ENCODE peak calls at places on chromosomes 5 and 9, in six cellular contexts. H is stimulated activated CD4-positive, alpha-beta T cell treated with anti-CD3 and anti-CD28 coated beads, Interleukin-12 subunit alpha, Interleukin-12 subunit beta, amount 100 ng/mL, for 4 hours; B is naive thymus-derived CD8-positive, alpha-beta T cell; T is COR-L47; N is NCI-H1092; K is anterior cingulate cortex. S is an unnamed sample.

GRCh38 chr5:124704594-124705284 is 41.7 kb downstream of the ZNF608 start:
- DNase-seq in H (no peak), B (no peak), T (no peak), N (peak), K (no peak), S (no peak)

GRCh38 chr5:166200532-166200931 is 2090.9 kb upstream of the WWC1 start:
- DNase-seq in H (no peak), B (no peak), T (no peak), N (no peak), K (no peak), S (no peak)

GRCh38 chr5:36599986-36600779 is 6.2 kb upstream of the SLC1A3 start:
- DNase-seq in H (no peak), B (no peak), T (no peak), N (no peak), K (no peak), S (no peak)

GRCh38 chr5:180646289-180646962 is 3.0 kb downstream of the FLT4 start:
- DNase-seq in H (no peak), B (no peak), T (no peak), N (no peak), K (no peak), S (no peak)

GRCh38 chr9:77224750-77225312 is 47.5 kb downstream of the VPS13A start:
- DNase-seq in H (no peak), B (no peak), T (no peak), N (no peak), K (no peak), S (no peak)

GRCh38 chr5:17077447-17078233 is 139.8 kb upstream of the BASP1 start:
- DNase-seq in H (no peak), B (no peak), T (no peak), N (no peak), K (no peak), S (no peak)

GRCh38 chr9:96551403-96551802 is 68.2 kb downstream of the CDC14B start:
- DNase-seq in H (no peak), B (no peak), T (no peak), N (no peak), K (no peak), S (no peak)

GRCh38 chr9:137422668-137423000 is 328 bp downstream of the EXD3 start:
- DNase-seq in H (no peak), B (peak), T (peak), N (no peak), K (no peak), S (peak)

GRCh38 chr5:158810615-158811014 is 289.1 kb downstream of the EBF1 start:
- DNase-seq in H (no peak), B (no peak), T (no peak), N (no peak), K (no peak), S (no peak)

GRCh38 chr9:98491778-98492177 is 217.0 kb downstream of the GABBR2 start:
- DNase-seq in H (no peak), B (no peak), T (no peak), N (no peak), K (no peak), S (no peak)

GRCh38 chr9:2346277-2346913 is 275.2 kb upstream of the VLDLR start:
- DNase-seq in H (no peak), B (no peak), T (no peak), N (no peak), K (no peak), S (no peak)

GRCh38 chr5:148427370-148428042 is 43.7 kb downstream of the FBXO38 start:
- DNase-seq in H (no peak), B (no peak), T (no peak), N (no peak), K (no peak), S (no peak)

GRCh38 chr5:136209346-136209910 is 16.5 kb upstream of the SMIM32 start:
- DNase-seq in H (no peak), B (no peak), T (no peak), N (no peak), K (no peak), S (no peak)

GRCh38 chr5:164256351-164256750 is 750.9 kb downstream of the MAT2B start:
- DNase-seq in H (no peak), B (no peak), T (no peak), N (no peak), K (no peak), S (no peak)

GRCh38 chr5:127826011-127826410 is 122.8 kb downstream of the CCDC192 start:
- DNase-seq in H (no peak), B (no peak), T (no peak), N (no peak), K (no peak), S (no peak)

GRCh38 chr5:17182966-17183365 is 34.5 kb upstream of the BASP1 start:
- DNase-seq in H (no peak), B (no peak), T (no peak), N (no peak), K (no peak), S (no peak)

GRCh38 chr5:133818031-133818431 is 150.4 kb downstream of the C5orf15 start:
- DNase-seq in H (no peak), B (no peak), T (no peak), N (no peak), K (no peak), S (peak)